ENCODE peak calls at places on chromosomes 1 and 21, in eight cellular contexts. O, B, E, X, L, Z, D and Y are unnamed samples.

GRCh38 chr1:183702087-183702812 is 49.1 kb upstream of the APOBEC4 start:
- DNase-seq in L (no peak), D (no peak), Z (no peak), X (no peak), B (no peak), O (peak), E (no peak), Y (no peak)

GRCh38 chr1:58162952-58163550 is 383.5 kb downstream of the OMA1 start:
- DNase-seq in Z (no peak), D (peak), L (peak), X (no peak), E (peak), B (no peak), O (peak), Y (no peak)

GRCh38 chr1:7014640-7014930 is 229.3 kb downstream of the CAMTA1 start:
- DNase-seq in L (no peak), E (no peak), X (no peak), Z (no peak), B (no peak), D (no peak), O (no peak), Y (no peak)

GRCh38 chr1:88549536-88549935 is 134.5 kb upstream of the PKN2 start:
- DNase-seq in L (no peak), B (no peak), Z (no peak), D (no peak), O (peak), X (no peak), E (peak), Y (no peak)

GRCh38 chr21:17438642-17439041 is 74.2 kb upstream of the CXADR start:
- DNase-seq in E (no peak), Z (no peak), L (no peak), O (no peak), D (no peak), X (no peak), B (no peak), Y (peak)

GRCh38 chr1:185073725-185074124 is 28.4 kb downstream of the RNF2 start:
- DNase-seq in E (no peak), D (no peak), L (no peak), X (no peak), B (no peak), O (peak), Z (no peak), Y (no peak)

GRCh38 chr1:156706647-156707008 is 1.2 kb upstream of the CRABP2 start:
- DNase-seq in X (no peak), Z (no peak), D (no peak), E (no peak), B (peak), L (no peak), O (peak), Y (no peak)

GRCh38 chr1:226403522-226404034 is 4.3 kb downstream of the PARP1 start:
- DNase-seq in Z (no peak), D (no peak), B (no peak), E (peak), L (no peak), O (peak), X (no peak), Y (no peak)

GRCh38 chr1:49597436-49597835 is 426.3 kb downstream of the AGBL4 start:
- DNase-seq in D (no peak), Z (no peak), O (no peak), L (no peak), E (no peak), B (no peak), X (no peak), Y (no peak)

GRCh38 chr1:22380024-22380785 is 71.4 kb upstream of the ZBTB40 start:
- DNase-seq in D (no peak), X (no peak), O (peak), B (no peak), E (peak), Z (no peak), L (peak), Y (no peak)

GRCh38 chr1:3219005-3219724 is 150.2 kb downstream of the PRDM16 start:
- DNase-seq in Z (no peak), B (peak), X (no peak), L (no peak), D (no peak), O (peak), E (peak), Y (no peak)

GRCh38 chr1:78743626-78744025 is 94.0 kb downstream of the IFI44 start:
- DNase-seq in L (peak), Z (no peak), E (peak), D (no peak), O (peak), X (no peak), B (no peak), Y (no peak)

GRCh38 chr21:42112857-42113256 is 41.7 kb downstream of the UMODL1 start:
- DNase-seq in Z (no peak), D (no peak), L (no peak), X (no peak), E (peak), O (peak), B (peak), Y (no peak)

GRCh38 chr1:30636621-30637020 is 86.8 kb downstream of the MATN1 start:
- DNase-seq in L (no peak), B (no peak), E (no peak), Z (no peak), D (no peak), X (no peak), O (no peak), Y (no peak)

GRCh38 chr1:165444897-165445370 is at the start of gene RXRG:
- DNase-seq in D (peak), X (no peak), L (no peak), E (peak), O (peak), Z (no peak), B (peak), Y (no peak)